ENCODE peak calls at places on chromosomes 12 and 14, in four cellular contexts. One of them, this sample, is unnamed.
A peak's percentile ranks its signal among the peaks of the same experiment; 100 is the strongest.

GRCh38 chr14:29348504-29348903 is 579.1 kb downstream of the PRKD1 start:
- DNase-seq in K562: no peak
- DNase-seq in HepG2: no peak
- DNase-seq in Panc1: no peak
- DNase-seq in this sample: no peak

GRCh38 chr14:68790656-68791077 is 2.2 kb downstream of the ZFP36L1 start:
- DNase-seq in K562: no peak
- DNase-seq in HepG2: no peak
- DNase-seq in Panc1: no peak
- DNase-seq in this sample: no peak

GRCh38 chr14:42535397-42535796 is 928.7 kb downstream of the LRFN5 start:
- DNase-seq in K562: no peak
- DNase-seq in HepG2: no peak
- DNase-seq in Panc1: no peak
- DNase-seq in this sample: no peak

GRCh38 chr14:61193471-61193870 is 87.7 kb downstream of the TMEM30B start:
- DNase-seq in K562: no peak
- DNase-seq in HepG2: no peak
- DNase-seq in Panc1: no peak
- DNase-seq in this sample: no peak

GRCh38 chr12:55797550-55797949 is 20.0 kb downstream of the SARNP start:
- DNase-seq in K562: no peak
- DNase-seq in HepG2: no peak
- DNase-seq in Panc1: no peak
- DNase-seq in this sample: no peak

GRCh38 chr14:72401632-72402428 is 469.6 kb downstream of the RGS6 start:
- DNase-seq in K562: no peak
- DNase-seq in HepG2: no peak
- DNase-seq in Panc1: no peak
- DNase-seq in this sample: no peak

GRCh38 chr12:25245491-25245890 is 5.2 kb downstream of the KRAS start:
- DNase-seq in K562: peak; percentile 27
- DNase-seq in HepG2: no peak
- DNase-seq in Panc1: no peak
- DNase-seq in this sample: no peak

GRCh38 chr14:101217972-101218371 is 314.4 kb upstream of the RTL1 start:
- DNase-seq in K562: no peak
- DNase-seq in HepG2: no peak
- DNase-seq in Panc1: no peak
- DNase-seq in this sample: no peak

GRCh38 chr12:44812062-44812461 is 64.1 kb downstream of the NELL2 start:
- DNase-seq in K562: no peak
- DNase-seq in HepG2: no peak
- DNase-seq in Panc1: no peak
- DNase-seq in this sample: peak; percentile 13

GRCh38 chr14:96459851-96460250 is 42.3 kb upstream of the PAPOLA start:
- DNase-seq in K562: no peak
- DNase-seq in HepG2: no peak
- DNase-seq in Panc1: no peak
- DNase-seq in this sample: no peak

GRCh38 chr12:57476162-57476992 is 3.3 kb downstream of the ARHGAP9 start:
- DNase-seq in K562: no peak
- DNase-seq in HepG2: no peak
- DNase-seq in Panc1: no peak
- DNase-seq in this sample: no peak

GRCh38 chr12:124347805-124348658 is 53.1 kb downstream of the RFLNA start:
- DNase-seq in K562: peak; percentile 34
- DNase-seq in HepG2: peak; percentile 27
- DNase-seq in Panc1: no peak
- DNase-seq in this sample: no peak

GRCh38 chr12:89350661-89351488 is 1.4 kb downstream of the DUSP6 start:
- DNase-seq in K562: no peak
- DNase-seq in HepG2: no peak
- DNase-seq in Panc1: no peak
- DNase-seq in this sample: no peak

GRCh38 chr12:101044512-101045074 is 165.4 kb downstream of the SLC5A8 start:
- DNase-seq in K562: no peak
- DNase-seq in HepG2: no peak
- DNase-seq in Panc1: no peak
- DNase-seq in this sample: no peak

GRCh38 chr12:50282581-50283229 is 615 bp downstream of the LIMA1 start:
- DNase-seq in K562: no peak
- DNase-seq in HepG2: no peak
- DNase-seq in Panc1: no peak
- DNase-seq in this sample: no peak

GRCh38 chr14:50055461-50056228 is 60.7 kb downstream of the VCPKMT start:
- DNase-seq in K562: no peak
- DNase-seq in HepG2: no peak
- DNase-seq in Panc1: no peak
- DNase-seq in this sample: no peak

GRCh38 chr14:94161979-94162378 is 12.1 kb upstream of the PPP4R4 start:
- DNase-seq in K562: no peak
- DNase-seq in HepG2: no peak
- DNase-seq in Panc1: no peak
- DNase-seq in this sample: no peak

GRCh38 chr14:61472801-61473376 is 151.5 kb downstream of the PRKCH start:
- DNase-seq in K562: no peak
- DNase-seq in HepG2: no peak
- DNase-seq in Panc1: no peak
- DNase-seq in this sample: no peak

GRCh38 chr12:62660763-62661162 is 194.1 kb downstream of the MON2 start:
- DNase-seq in K562: no peak
- DNase-seq in HepG2: no peak
- DNase-seq in Panc1: no peak
- DNase-seq in this sample: no peak

GRCh38 chr14:100644383-100644782 is 57.2 kb upstream of the BEGAIN start:
- DNase-seq in K562: no peak
- DNase-seq in HepG2: no peak
- DNase-seq in Panc1: no peak
- DNase-seq in this sample: no peak

GRCh38 chr12:92036771-92037453 is 108.7 kb downstream of the BTG1 start:
- DNase-seq in K562: no peak
- DNase-seq in HepG2: no peak
- DNase-seq in Panc1: no peak
- DNase-seq in this sample: no peak

GRCh38 chr14:95562892-95563685 is 28.2 kb downstream of the GLRX5 start:
- DNase-seq in K562: no peak
- DNase-seq in HepG2: peak; percentile 55
- DNase-seq in Panc1: no peak
- DNase-seq in this sample: no peak

GRCh38 chr12:12819752-12820311 is 6.7 kb downstream of the DDX47 start:
- DNase-seq in K562: no peak
- DNase-seq in HepG2: no peak
- DNase-seq in Panc1: no peak
- DNase-seq in this sample: no peak

GRCh38 chr12:127041985-127042625 is 1224.9 kb upstream of the TMEM132C start:
- DNase-seq in K562: no peak
- DNase-seq in HepG2: no peak
- DNase-seq in Panc1: no peak
- DNase-seq in this sample: no peak

GRCh38 chr12:65324551-65324950 is 46.1 kb downstream of the MSRB3 start:
- DNase-seq in K562: no peak
- DNase-seq in HepG2: no peak
- DNase-seq in Panc1: no peak
- DNase-seq in this sample: no peak

GRCh38 chr14:39266589-39266870 is 32.8 kb downstream of the MIA2 start:
- DNase-seq in K562: peak; percentile 52
- DNase-seq in HepG2: peak; percentile 96
- DNase-seq in Panc1: no peak
- DNase-seq in this sample: no peak

GRCh38 chr12:124952801-124953200 is 36.1 kb downstream of the DHX37 start:
- DNase-seq in K562: no peak
- DNase-seq in HepG2: no peak
- DNase-seq in Panc1: no peak
- DNase-seq in this sample: no peak

GRCh38 chr14:96508900-96509299 is 6.7 kb downstream of the PAPOLA start:
- DNase-seq in K562: no peak
- DNase-seq in HepG2: peak; percentile 70
- DNase-seq in Panc1: no peak
- DNase-seq in this sample: no peak

GRCh38 chr14:80390911-80391310 is 179.6 kb upstream of the DIO2 start:
- DNase-seq in K562: no peak
- DNase-seq in HepG2: no peak
- DNase-seq in Panc1: no peak
- DNase-seq in this sample: no peak

GRCh38 chr14:30225171-30225570 is 297.5 kb upstream of the PRKD1 start:
- DNase-seq in K562: no peak
- DNase-seq in HepG2: no peak
- DNase-seq in Panc1: no peak
- DNase-seq in this sample: no peak

GRCh38 chr12:39300799-39301198 is 142.1 kb downstream of the KIF21A start:
- DNase-seq in K562: no peak
- DNase-seq in HepG2: no peak
- DNase-seq in Panc1: no peak
- DNase-seq in this sample: no peak

GRCh38 chr12:39296496-39296895 is 146.4 kb downstream of the KIF21A start:
- DNase-seq in K562: no peak
- DNase-seq in HepG2: no peak
- DNase-seq in Panc1: no peak
- DNase-seq in this sample: no peak

GRCh38 chr12:39294712-39295111 is 148.2 kb downstream of the KIF21A start:
- DNase-seq in K562: no peak
- DNase-seq in HepG2: no peak
- DNase-seq in Panc1: no peak
- DNase-seq in this sample: no peak

GRCh38 chr12:39292125-39292630 is 150.7 kb downstream of the KIF21A start:
- DNase-seq in K562: no peak
- DNase-seq in HepG2: no peak
- DNase-seq in Panc1: no peak
- DNase-seq in this sample: no peak

DNA sequence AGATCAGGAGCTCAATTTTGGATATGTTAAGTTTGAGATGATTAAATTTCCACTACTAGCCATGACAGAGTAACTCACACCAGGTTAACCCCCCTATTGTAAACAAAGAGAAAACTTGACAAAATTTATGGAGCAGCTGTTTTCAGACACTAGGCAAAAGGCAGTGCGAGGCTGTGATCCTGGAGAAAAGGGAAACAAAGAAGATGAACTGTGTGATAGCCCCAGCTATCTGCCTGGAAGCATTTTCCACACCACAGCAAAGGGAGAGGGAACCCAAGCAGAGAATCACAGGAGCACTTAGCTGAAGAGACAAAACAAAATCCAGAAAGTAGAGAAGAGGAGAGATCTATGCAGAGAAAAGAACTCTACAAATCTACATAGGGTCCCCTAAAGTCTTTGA is 145.0 kb downstream of the KIF21A start:
- DNase-seq in K562: no peak
- DNase-seq in HepG2: no peak
- DNase-seq in Panc1: no peak
- DNase-seq in this sample: no peak
- TF ChIP-seq TCF7L2 in K562: no peak
- TF ChIP-seq TCF7L2 in HepG2: no peak
- TF ChIP-seq TCF7L2 in Panc1: no peak
- TF ChIP-seq TCF7L2 in this sample: no peak

DNA sequence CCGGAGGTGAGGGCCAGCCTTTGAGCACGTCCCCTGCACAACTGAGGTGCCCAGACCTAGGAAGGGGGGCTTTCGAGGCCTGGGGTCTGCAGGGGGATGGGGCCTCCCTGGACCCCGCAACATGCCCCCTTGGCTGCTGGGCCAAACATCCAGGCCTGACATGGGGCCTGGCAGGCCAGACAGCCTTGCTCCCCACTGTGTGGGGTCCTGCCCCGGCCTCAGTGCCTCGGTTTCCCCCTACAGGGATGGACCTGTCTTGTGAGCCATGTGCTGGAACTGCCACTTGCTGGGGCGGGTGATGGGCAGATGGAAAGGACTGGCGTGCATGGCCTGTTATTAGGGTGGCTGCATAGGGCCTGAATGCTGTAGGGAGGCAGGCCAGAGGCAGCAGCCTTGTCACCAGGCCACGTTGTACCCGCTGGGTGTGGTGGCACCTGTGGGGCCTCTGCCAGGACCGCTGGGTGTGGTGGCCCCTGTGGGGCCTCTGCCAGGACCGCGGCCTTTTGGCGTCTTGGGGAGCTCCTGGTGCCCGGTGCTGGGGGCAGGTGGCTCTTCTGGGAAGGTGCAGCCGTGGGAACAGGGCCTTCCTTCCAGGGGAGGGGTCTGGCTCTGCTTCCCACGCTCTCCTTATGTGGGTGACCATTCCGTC is 20.4 kb downstream of the ASPG start:
- DNase-seq in K562: no peak
- DNase-seq in HepG2: no peak
- DNase-seq in Panc1: no peak
- DNase-seq in this sample: no peak
- TF ChIP-seq SIN3A in K562: no peak
- TF ChIP-seq SIN3A in HepG2: no peak
- TF ChIP-seq SIN3A in Panc1: no peak
- TF ChIP-seq SIN3A in this sample: no peak

DNA sequence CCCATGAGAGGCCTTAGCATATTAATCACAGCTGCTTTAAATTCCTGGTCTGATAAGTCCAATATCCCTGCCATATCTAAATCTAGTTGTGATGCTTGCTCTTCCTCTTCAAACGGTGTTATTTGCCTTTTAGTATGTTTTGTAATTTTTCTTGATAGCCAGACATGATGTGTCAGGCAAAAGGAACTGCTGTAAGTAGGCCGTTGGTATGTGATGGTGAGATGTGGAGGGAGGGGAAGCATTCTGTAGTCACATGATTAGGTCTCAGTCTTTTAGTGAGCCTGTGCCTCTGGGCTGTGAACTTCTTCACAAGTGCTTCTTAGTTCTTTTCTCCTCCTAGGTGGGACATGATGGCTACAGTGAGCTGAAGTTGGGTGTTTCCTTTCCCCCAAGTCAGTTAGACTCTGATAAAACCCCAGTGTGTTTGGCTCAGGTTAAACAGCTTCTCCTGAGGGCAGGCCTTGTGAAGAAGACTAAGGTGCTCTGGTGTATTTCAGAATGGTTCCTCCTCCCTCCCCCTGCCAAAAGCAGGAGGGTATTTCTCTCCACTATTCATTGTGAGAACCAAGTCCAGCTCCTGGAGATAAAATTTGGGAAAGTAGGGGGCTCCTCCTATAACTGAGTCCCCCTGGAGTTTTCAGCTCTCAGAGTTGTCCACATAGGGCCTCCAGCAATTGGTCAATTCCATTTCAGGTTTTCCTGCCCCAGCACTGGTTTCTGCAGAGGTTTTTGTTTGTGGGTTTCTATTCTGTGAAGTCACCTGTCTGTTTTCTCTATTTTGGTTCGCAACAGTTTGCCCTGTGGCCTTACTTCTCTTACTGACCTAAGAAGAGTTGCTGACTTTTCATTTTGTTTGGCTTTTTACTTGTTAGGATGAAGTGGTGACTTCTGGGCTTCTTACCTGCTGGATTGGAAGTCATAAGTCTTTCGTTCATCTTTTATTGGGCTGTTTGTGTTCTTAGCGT is 196.1 kb upstream of the PARP11 start:
- DNase-seq in K562: no peak
- DNase-seq in HepG2: no peak
- DNase-seq in Panc1: no peak
- DNase-seq in this sample: no peak
- TF ChIP-seq TCF7L2 in K562: no peak
- TF ChIP-seq TCF7L2 in HepG2: no peak
- TF ChIP-seq TCF7L2 in Panc1: no peak
- TF ChIP-seq TCF7L2 in this sample: no peak

GRCh38 chr12:107287436-107288413 is 194.4 kb upstream of the CRY1 start:
- DNase-seq in K562: no peak
- DNase-seq in HepG2: no peak
- DNase-seq in Panc1: no peak
- DNase-seq in this sample: no peak
- TF ChIP-seq SIN3A in K562: no peak
- TF ChIP-seq SIN3A in HepG2: no peak
- TF ChIP-seq SIN3A in Panc1: no peak
- TF ChIP-seq SIN3A in this sample: no peak